ENCODE peak calls at places on chromosomes 3 and 15, in nine cellular contexts. L is GM23248, D is PC-3, S is SK-N-SH, Y is H1, U is astrocyte, B is fibroblast of lung, J is neural progenitor cell, N is neuronal stem cell. T is an unnamed sample.

GRCh38 chr15:56095406-56095805 is 102.0 kb upstream of the NEDD4 start:
- DNase-seq in L (no peak), D (no peak), S (no peak), Y (no peak), U (no peak), B (no peak), J (no peak), N (no peak), T (no peak)

GRCh38 chr3:133162906-133163305 is 124.7 kb downstream of the TMEM108 start:
- DNase-seq in L (no peak), D (no peak), S (no peak), Y (no peak), U (no peak), B (no peak), J (no peak), N (no peak), T (no peak)

GRCh38 chr3:72086051-72086711 is 301.2 kb upstream of the PROK2 start:
- DNase-seq in L (peak), D (no peak), S (no peak), Y (no peak), U (no peak), B (peak), J (no peak), N (no peak), T (peak)

GRCh38 chr15:82698711-82699345 is 10.8 kb downstream of the AP3B2 start:
- DNase-seq in L (no peak), D (no peak), S (no peak), Y (no peak), U (no peak), B (no peak), J (no peak), N (no peak), T (no peak)

GRCh38 chr3:73808862-73809509 is 184.2 kb upstream of the PDZRN3 start:
- DNase-seq in L (no peak), D (no peak), S (no peak), Y (no peak), U (peak), B (no peak), J (peak), N (no peak), T (no peak)

GRCh38 chr15:36501063-36501678 is 78.3 kb upstream of the CDIN1 start:
- DNase-seq in L (peak), D (peak), S (peak), Y (no peak), U (peak), B (peak), J (peak), N (peak), T (peak)

GRCh38 chr3:33490641-33491241 is 50.5 kb upstream of the UBP1 start:
- DNase-seq in L (no peak), D (no peak), S (no peak), Y (no peak), U (no peak), B (no peak), J (no peak), N (no peak), T (peak)

GRCh38 chr3:135419155-135419554 is 546.4 kb upstream of the PPP2R3A start:
- DNase-seq in L (no peak), D (no peak), S (no peak), Y (no peak), U (no peak), B (no peak), J (no peak), N (no peak), T (no peak)

GRCh38 chr15:70068783-70069565 is 28.7 kb downstream of the TLE3 start:
- DNase-seq in L (no peak), D (no peak), S (no peak), Y (no peak), U (no peak), B (no peak), J (no peak), N (no peak), T (no peak)

GRCh38 chr15:41258706-41259471 is 27.8 kb downstream of the CHP1 start:
- DNase-seq in L (peak), D (peak), S (no peak), Y (no peak), U (peak), B (peak), J (no peak), N (no peak), T (peak)
- H3K4me2 ChIP-seq in L (no peak), D (peak), S (no peak), Y (no peak), U (no peak), B (no peak), J (no peak), N (no peak), T (peak)

DNA sequence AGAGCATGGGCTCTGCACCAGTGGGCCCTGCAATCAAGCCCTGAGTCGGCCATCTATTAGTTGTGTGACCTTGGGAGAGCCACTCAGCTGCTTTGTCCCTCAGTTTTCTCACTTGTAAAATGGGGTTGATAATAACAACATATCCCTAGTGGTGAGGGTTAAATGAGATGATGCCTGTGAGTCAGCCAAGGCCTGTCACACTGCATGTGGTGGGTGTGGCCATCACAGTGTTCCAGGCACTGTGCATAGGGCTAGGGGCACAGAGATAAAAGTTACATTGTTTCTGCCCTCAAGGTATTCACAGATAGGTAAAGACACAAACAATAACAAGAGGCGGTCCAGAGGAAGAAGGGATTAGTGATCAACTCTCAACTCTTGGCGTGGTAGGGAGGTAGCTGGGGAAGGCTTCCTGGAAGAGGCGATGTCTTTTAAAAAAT is 19.5 kb downstream of the SMAD6 start:
- DNase-seq in L (peak), D (peak), S (no peak), Y (no peak), U (no peak), B (no peak), J (no peak), N (no peak), T (no peak)
- H2AFZ ChIP-seq in L (no peak), D (no peak), S (no peak), Y (no peak), U (no peak), B (no peak), J (no peak), N (no peak), T (no peak)

GRCh38 chr3:4829031-4829394 is 150.2 kb upstream of the BHLHE40 start:
- DNase-seq in L (peak), D (peak), S (no peak), Y (no peak), U (peak), B (no peak), J (no peak), N (no peak), T (no peak)
- H3K4me2 ChIP-seq in L (no peak), D (no peak), S (no peak), Y (no peak), U (peak), B (no peak), J (no peak), N (no peak), T (no peak)

DNA sequence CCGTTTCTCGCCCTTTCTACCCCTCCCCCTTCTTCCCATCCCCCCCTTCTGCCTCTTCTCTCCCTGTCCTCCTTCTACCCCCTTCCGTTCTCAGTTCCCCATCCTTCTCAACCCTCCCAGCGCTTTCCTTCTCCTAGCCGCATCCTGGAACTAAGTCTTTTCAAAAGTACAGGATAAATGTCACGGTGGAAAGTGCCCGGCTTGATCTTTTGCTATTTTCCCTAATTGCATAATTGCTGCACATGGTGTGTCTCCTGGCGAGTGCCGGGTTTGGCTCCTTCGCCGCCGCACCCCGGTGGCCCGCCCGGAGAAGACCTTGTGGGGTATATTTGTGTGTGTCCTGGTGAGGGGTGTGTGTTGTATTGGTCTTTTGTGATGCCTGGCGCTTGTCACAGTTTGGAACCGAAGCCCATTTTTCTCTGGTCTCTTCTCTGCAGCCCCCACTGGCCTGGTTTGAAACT is 554 bp downstream of the UBE2E2 start:
- DNase-seq in L (peak), D (peak), S (peak), Y (peak), U (peak), B (peak), J (peak), N (no peak), T (peak)
- H2AFZ ChIP-seq in L (peak), D (peak), S (peak), Y (peak), U (peak), B (peak), J (peak), N (peak), T (peak)

T was measured in Karpas-422.